ENCODE peak calls at places on chromosomes 2 and 18, in ten cellular contexts. Z is mammary epithelial cell; O is retina; I is M059J; V is cardiac fibroblast; K is SHP77 treated with DMSO at 0.1 percent for 48 hours; U is left cardiac atrium; H is stimulated activated naive CD4-positive, alpha-beta T cell; N is renal cortical epithelial cell; X is NT2/D1. G is an unnamed sample.

GRCh38 chr2:141599721-141600120 is 531.1 kb downstream of the LRP1B start:
- DNase-seq in Z (no peak), O (no peak), I (no peak), V (no peak), K (no peak), U (no peak), H (no peak), N (no peak), X (no peak), G (no peak)

GRCh38 chr2:241892299-241893137 is 23.0 kb downstream of the RTP5 start:
- DNase-seq in Z (peak; percentile 44), O (peak; percentile 48), I (no peak), V (no peak), K (no peak), U (peak; percentile 22), H (no peak), N (no peak), X (no peak), G (no peak)

GRCh38 chr2:68391099-68391498 is 26.0 kb downstream of the PLEK start:
- DNase-seq in Z (no peak), O (no peak), I (no peak), V (peak; percentile 12), K (no peak), U (no peak), H (no peak), N (no peak), X (no peak), G (no peak)

GRCh38 chr2:12251121-12251520 is 465.6 kb upstream of the TRIB2 start:
- DNase-seq in Z (no peak), O (no peak), I (peak; percentile 15), V (peak; percentile 66), K (no peak), U (no peak), H (no peak), N (no peak), X (no peak), G (no peak)

GRCh38 chr18:43159091-43159490 is 43.6 kb upstream of the RIT2 start:
- DNase-seq in Z (no peak), O (no peak), I (peak; percentile 13), V (peak; percentile 85), K (no peak), U (no peak), H (no peak), N (no peak), X (no peak), G (no peak)

GRCh38 chr2:237132799-237133198 is 47.1 kb downstream of the COPS8 start:
- DNase-seq in Z (peak; percentile 36), O (no peak), I (no peak), V (peak; percentile 39), K (no peak), U (no peak), H (no peak), N (no peak), X (peak; percentile 63), G (peak; percentile 48)

GRCh38 chr2:120321721-120322284 is 24.1 kb upstream of the INHBB start:
- DNase-seq in Z (no peak), O (no peak), I (no peak), V (no peak), K (no peak), U (no peak), H (no peak), N (no peak), X (no peak), G (no peak)

GRCh38 chr2:228731517-228731916 is 539.6 kb downstream of the PID1 start:
- DNase-seq in Z (peak; percentile 84), O (no peak), I (peak; percentile 93), V (peak; percentile 93), K (no peak), U (no peak), H (no peak), N (peak; percentile 99), X (peak; percentile 20), G (peak; percentile 70)

GRCh38 chr2:67054725-67055124 is 342.4 kb upstream of the ETAA1 start:
- DNase-seq in Z (no peak), O (no peak), I (peak; percentile 10), V (no peak), K (no peak), U (no peak), H (no peak), N (no peak), X (no peak), G (no peak)

GRCh38 chr2:53512071-53512841 is 255.3 kb upstream of the CHAC2 start:
- DNase-seq in Z (peak; percentile 83), O (no peak), I (peak; percentile 81), V (peak; percentile 53), K (no peak), U (no peak), H (no peak), N (no peak), X (no peak), G (peak; percentile 93)

GRCh38 chr2:208619993-208620392 is 213.4 kb downstream of the PTH2R start:
- DNase-seq in Z (no peak), O (peak; percentile 8), I (no peak), V (no peak), K (no peak), U (no peak), H (no peak), N (no peak), X (no peak), G (no peak)

GRCh38 chr2:6967301-6967700 is 50.1 kb downstream of the RNF144A start:
- DNase-seq in Z (no peak), O (no peak), I (no peak), V (no peak), K (no peak), U (no peak), H (no peak), N (no peak), X (no peak), G (no peak)

GRCh38 chr2:223460774-223461211 is 141.4 kb downstream of the SCG2 start:
- DNase-seq in Z (peak; percentile 69), O (no peak), I (peak; percentile 80), V (peak; percentile 84), K (peak; percentile 22), U (no peak), H (no peak), N (peak; percentile 67), X (no peak), G (peak; percentile 72)

GRCh38 chr2:65974067-65974723 is 460.7 kb upstream of the MEIS1 start:
- DNase-seq in Z (no peak), O (no peak), I (no peak), V (no peak), K (no peak), U (no peak), H (no peak), N (no peak), X (no peak), G (peak; percentile 21)

GRCh38 chr2:40028792-40029488 is 249.9 kb upstream of the THUMPD2 start:
- DNase-seq in Z (no peak), O (no peak), I (no peak), V (no peak), K (no peak), U (no peak), H (no peak), N (no peak), X (no peak), G (peak; percentile 41)

GRCh38 chr2:10777842-10778723 is 34.5 kb downstream of the PDIA6 start:
- DNase-seq in Z (no peak), O (no peak), I (no peak), V (no peak), K (no peak), U (no peak), H (no peak), N (no peak), X (no peak), G (no peak)

GRCh38 chr2:15728247-15728721 is 136.6 kb downstream of the DDX1 start:
- DNase-seq in Z (no peak), O (no peak), I (no peak), V (no peak), K (no peak), U (no peak), H (no peak), N (no peak), X (no peak), G (no peak)

GRCh38 chr2:225452677-225453076 is 53.2 kb downstream of the NYAP2 start:
- DNase-seq in Z (no peak), O (no peak), I (peak; percentile 71), V (no peak), K (no peak), U (no peak), H (no peak), N (no peak), X (no peak), G (no peak)